ENCODE peak calls at places on chromosomes 16 and 17, in seven cellular contexts. W is stimulated activated CD4-positive, alpha-beta T cell treated with anti-CD3 and anti-CD28 coated beads, Interleukin-1b, Interleukin-23, amount 100 ng/mL, for 24 hours; A is lung; D is activated CD4-positive, alpha-beta T cell treated with anti-CD3 and anti-CD28 coated beads for 1 hour; K is PC-3; B is MCF 10A; R is KG1. G is an unnamed sample.

GRCh38 chr16:52545544-52546262 is 1.2 kb downstream of the TOX3 start:
- DNase-seq in B (no peak), R (no peak), D (no peak), K (no peak), W (no peak), A (no peak), G (no peak)

GRCh38 chr17:31915456-31916100 is 14.1 kb upstream of the UTP6 start:
- DNase-seq in K (no peak), B (no peak), R (no peak), D (no peak), A (no peak), W (no peak), G (no peak)

GRCh38 chr17:4901648-4902344 is 1.1 kb downstream of the CHRNE start:
- DNase-seq in K (no peak), D (no peak), A (no peak), B (no peak), R (no peak), W (no peak), G (no peak)

GRCh38 chr16:75580-76501 is 2.2 kb upstream of the MPG start:
- DNase-seq in A (peak), B (peak), K (no peak), D (no peak), W (no peak), R (peak), G (no peak)

GRCh38 chr17:74335529-74336062 is 9.6 kb downstream of the KIF19 start:
- DNase-seq in B (no peak), D (no peak), R (no peak), K (no peak), W (no peak), A (no peak), G (no peak)

GRCh38 chr16:85554114-85554790 is 58.9 kb upstream of the GSE1 start:
- DNase-seq in B (peak), D (peak), K (peak), A (peak), R (peak), W (peak), G (peak)

GRCh38 chr17:2904135-2904534 is 107.9 kb downstream of the RAP1GAP2 start:
- DNase-seq in B (no peak), W (no peak), R (no peak), K (no peak), A (no peak), D (no peak), G (no peak)

GRCh38 chr16:17474037-17474436 is 3.3 kb upstream of the XYLT1 start:
- DNase-seq in B (no peak), K (no peak), W (no peak), R (peak), D (no peak), A (no peak), G (no peak)

GRCh38 chr16:52496051-52496876 is 50.7 kb downstream of the TOX3 start:
- DNase-seq in D (no peak), K (no peak), B (no peak), A (no peak), R (no peak), W (no peak), G (no peak)

GRCh38 chr16:68732741-68733399 is 4.2 kb upstream of the CDH1 start:
- DNase-seq in W (no peak), D (no peak), R (no peak), B (no peak), A (no peak), K (no peak), G (no peak)

GRCh38 chr17:49926886-49927285 is 42.1 kb upstream of the DLX4 start:
- DNase-seq in B (peak), D (no peak), R (no peak), W (no peak), K (no peak), A (no peak), G (no peak)

GRCh38 chr17:46929413-46929812 is 6.5 kb downstream of the GOSR2 start:
- DNase-seq in B (no peak), R (no peak), W (no peak), A (no peak), D (no peak), K (peak), G (no peak)

GRCh38 chr17:77634710-77635109 is 323.8 kb upstream of the TNRC6C start:
- DNase-seq in K (no peak), R (no peak), B (no peak), D (no peak), A (no peak), W (no peak), G (no peak)